ENCODE peak calls at places on chromosomes 6 and 20, in six cellular contexts. One of them, this sample, is unnamed.

GRCh38 chr20:61376541-61377231 is 124.6 kb downstream of the CDH4 start:
- DNase-seq in A549: no peak
- DNase-seq in suprapubic skin: no peak
- DNase-seq in GM12878: no peak
- DNase-seq in sigmoid colon: no peak
- DNase-seq in H1: no peak
- DNase-seq in this sample: no peak

GRCh38 chr20:47859255-47859654 is 74.0 kb upstream of the SULF2 start:
- DNase-seq in GM12878: no peak
- DNase-seq in sigmoid colon: no peak
- DNase-seq in A549: no peak
- DNase-seq in H1: no peak
- DNase-seq in suprapubic skin: no peak
- DNase-seq in this sample: no peak

GRCh38 chr6:154824076-154824475 is 90.9 kb downstream of the SCAF8 start:
- DNase-seq in GM12878: no peak
- DNase-seq in A549: no peak
- DNase-seq in sigmoid colon: no peak
- DNase-seq in suprapubic skin: no peak
- DNase-seq in H1: no peak
- DNase-seq in this sample: no peak

GRCh38 chr6:6365242-6365641 is 44.8 kb upstream of the F13A1 start:
- DNase-seq in H1: no peak
- DNase-seq in sigmoid colon: no peak
- DNase-seq in GM12878: no peak
- DNase-seq in suprapubic skin: no peak
- DNase-seq in A549: no peak
- DNase-seq in this sample: no peak

GRCh38 chr6:25655746-25656145 is 3.7 kb downstream of the SCGN start:
- DNase-seq in A549: no peak
- DNase-seq in suprapubic skin: no peak
- DNase-seq in sigmoid colon: no peak
- DNase-seq in H1: no peak
- DNase-seq in GM12878: no peak
- DNase-seq in this sample: no peak

GRCh38 chr6:72624557-72625160 is 2.8 kb downstream of the KCNQ5 start:
- DNase-seq in H1: no peak
- DNase-seq in A549: peak; percentile 28
- DNase-seq in GM12878: peak; percentile 70
- DNase-seq in suprapubic skin: no peak
- DNase-seq in sigmoid colon: no peak
- DNase-seq in this sample: no peak

GRCh38 chr6:68025764-68026163 is 609.3 kb upstream of the ADGRB3 start:
- DNase-seq in suprapubic skin: no peak
- DNase-seq in A549: no peak
- DNase-seq in GM12878: no peak
- DNase-seq in sigmoid colon: no peak
- DNase-seq in H1: no peak
- DNase-seq in this sample: no peak

GRCh38 chr6:141326426-141326825 is 806.3 kb upstream of the GJE1 start:
- DNase-seq in sigmoid colon: no peak
- DNase-seq in H1: no peak
- DNase-seq in A549: peak; percentile 34
- DNase-seq in suprapubic skin: peak; percentile 60
- DNase-seq in GM12878: no peak
- DNase-seq in this sample: no peak

GRCh38 chr6:105087571-105088211 is 92.1 kb downstream of the POPDC3 start:
- DNase-seq in sigmoid colon: no peak
- DNase-seq in A549: peak; percentile 8
- DNase-seq in GM12878: peak; percentile 17
- DNase-seq in H1: no peak
- DNase-seq in suprapubic skin: no peak
- DNase-seq in this sample: no peak

GRCh38 chr20:63641146-63641791 is 12.0 kb downstream of the STMN3 start:
- DNase-seq in H1: no peak
- DNase-seq in sigmoid colon: no peak
- DNase-seq in GM12878: no peak
- DNase-seq in A549: no peak
- DNase-seq in suprapubic skin: no peak
- DNase-seq in this sample: no peak

GRCh38 chr20:40600441-40601235 is 88.4 kb downstream of the MAFB start:
- DNase-seq in suprapubic skin: no peak
- DNase-seq in sigmoid colon: no peak
- DNase-seq in GM12878: no peak
- DNase-seq in A549: no peak
- DNase-seq in H1: no peak
- DNase-seq in this sample: no peak

GRCh38 chr6:157494132-157494705 is 113.2 kb downstream of the ZDHHC14 start:
- DNase-seq in A549: no peak
- DNase-seq in suprapubic skin: no peak
- DNase-seq in GM12878: no peak
- DNase-seq in H1: no peak
- DNase-seq in sigmoid colon: no peak
- DNase-seq in this sample: no peak

GRCh38 chr20:64065062-64065972 is 2.3 kb downstream of the TCEA2 start:
- DNase-seq in sigmoid colon: no peak
- DNase-seq in A549: no peak
- DNase-seq in suprapubic skin: no peak
- DNase-seq in H1: no peak
- DNase-seq in GM12878: no peak
- DNase-seq in this sample: no peak

GRCh38 chr6:42049116-42049809 is 1.1 kb upstream of the TAF8 start:
- DNase-seq in A549: no peak
- DNase-seq in GM12878: no peak
- DNase-seq in H1: no peak
- DNase-seq in sigmoid colon: peak; percentile 70
- DNase-seq in suprapubic skin: peak; percentile 77
- DNase-seq in this sample: peak; percentile 65

GRCh38 chr6:108312604-108313003 is 17.8 kb downstream of the AFG1L start:
- DNase-seq in suprapubic skin: no peak
- DNase-seq in H1: no peak
- DNase-seq in sigmoid colon: no peak
- DNase-seq in A549: no peak
- DNase-seq in GM12878: no peak
- DNase-seq in this sample: no peak

GRCh38 chr6:99345164-99345563 is 4.3 kb downstream of the FAXC start:
- DNase-seq in H1: no peak
- DNase-seq in sigmoid colon: no peak
- DNase-seq in A549: no peak
- DNase-seq in GM12878: no peak
- DNase-seq in suprapubic skin: no peak
- DNase-seq in this sample: no peak

GRCh38 chr20:13458860-13459451 is 179.8 kb downstream of the TASP1 start:
- DNase-seq in H1: no peak
- DNase-seq in A549: peak; percentile 41
- DNase-seq in suprapubic skin: no peak
- DNase-seq in sigmoid colon: no peak
- DNase-seq in GM12878: no peak
- DNase-seq in this sample: no peak

GRCh38 chr6:125357515-125358256 is 55.9 kb upstream of the HDDC2 start:
- DNase-seq in suprapubic skin: no peak
- DNase-seq in A549: no peak
- DNase-seq in sigmoid colon: no peak
- DNase-seq in H1: no peak
- DNase-seq in GM12878: no peak
- DNase-seq in this sample: no peak

GRCh38 chr20:2295886-2296544 is at the start of gene TGM3:
- DNase-seq in H1: no peak
- DNase-seq in GM12878: no peak
- DNase-seq in suprapubic skin: no peak
- DNase-seq in sigmoid colon: no peak
- DNase-seq in A549: no peak
- DNase-seq in this sample: no peak

GRCh38 chr6:137867685-137868509 is 838 bp downstream of the TNFAIP3 start:
- DNase-seq in suprapubic skin: peak; percentile 84
- DNase-seq in A549: no peak
- DNase-seq in GM12878: no peak
- DNase-seq in H1: peak; percentile 59
- DNase-seq in sigmoid colon: peak; percentile 77
- DNase-seq in this sample: peak; percentile 60

GRCh38 chr6:118580585-118581419 is 32.7 kb downstream of the PLN start:
- DNase-seq in suprapubic skin: peak; percentile 72
- DNase-seq in A549: peak; percentile 13
- DNase-seq in H1: no peak
- DNase-seq in GM12878: no peak
- DNase-seq in sigmoid colon: peak; percentile 66
- DNase-seq in this sample: peak; percentile 27

GRCh38 chr6:82711992-82712788 is 348.6 kb downstream of the TPBG start:
- DNase-seq in H1: no peak
- DNase-seq in A549: no peak
- DNase-seq in GM12878: no peak
- DNase-seq in sigmoid colon: no peak
- DNase-seq in suprapubic skin: no peak
- DNase-seq in this sample: no peak

GRCh38 chr6:82705579-82705978 is 342.0 kb downstream of the TPBG start:
- DNase-seq in sigmoid colon: no peak
- DNase-seq in GM12878: no peak
- DNase-seq in H1: no peak
- DNase-seq in suprapubic skin: no peak
- DNase-seq in A549: no peak
- DNase-seq in this sample: no peak

GRCh38 chr6:82712826-82713225 is 349.2 kb downstream of the TPBG start:
- DNase-seq in sigmoid colon: no peak
- DNase-seq in A549: no peak
- DNase-seq in suprapubic skin: no peak
- DNase-seq in H1: no peak
- DNase-seq in GM12878: no peak
- DNase-seq in this sample: no peak

GRCh38 chr6:82711105-82711829 is 347.6 kb downstream of the TPBG start:
- DNase-seq in GM12878: no peak
- DNase-seq in sigmoid colon: no peak
- DNase-seq in suprapubic skin: no peak
- DNase-seq in A549: no peak
- DNase-seq in H1: no peak
- DNase-seq in this sample: no peak
- TF ChIP-seq EP300 in GM12878: no peak
- TF ChIP-seq EP300 in sigmoid colon: no peak
- TF ChIP-seq EP300 in suprapubic skin: no peak
- TF ChIP-seq EP300 in A549: no peak
- TF ChIP-seq EP300 in H1: no peak
- TF ChIP-seq EP300 in this sample: no peak

DNA sequence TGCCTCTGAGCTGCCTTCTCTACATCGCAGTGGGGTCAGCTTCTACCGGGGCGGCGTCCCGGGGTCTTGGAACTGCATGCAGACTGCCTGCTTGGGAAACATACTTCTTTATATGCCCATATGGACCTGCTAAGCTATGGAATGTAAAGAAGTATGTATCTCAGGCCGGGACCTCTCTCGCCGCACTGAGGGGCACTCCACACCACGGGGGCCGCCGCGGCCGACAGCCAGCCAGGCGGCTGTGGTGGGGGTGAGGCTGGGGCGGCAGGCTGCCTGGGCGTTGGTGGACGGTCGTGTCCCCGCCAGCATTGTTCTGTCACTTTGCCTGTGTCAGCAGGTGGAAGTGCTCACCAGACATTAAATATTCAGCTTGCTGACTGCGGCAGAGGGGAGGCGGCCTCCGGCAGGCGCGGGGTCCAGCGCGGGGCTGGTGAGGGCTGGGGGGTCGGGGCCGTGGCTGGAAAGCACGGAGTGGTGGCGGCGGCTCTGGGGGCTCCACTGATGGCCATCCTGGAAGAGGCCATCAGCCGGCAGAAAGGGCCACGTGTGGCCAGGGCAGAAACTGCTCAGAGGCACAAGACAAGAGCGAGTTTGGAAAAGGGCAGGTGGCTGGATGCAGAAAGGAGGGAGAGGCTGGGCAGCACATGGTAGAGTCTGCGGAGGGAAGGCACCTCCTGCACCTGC is 78.6 kb upstream of the GATA5 start:
- DNase-seq in sigmoid colon: no peak
- DNase-seq in A549: no peak
- DNase-seq in suprapubic skin: no peak
- DNase-seq in H1: no peak
- DNase-seq in GM12878: no peak
- DNase-seq in this sample: no peak
- H3K4me1 ChIP-seq in sigmoid colon: peaks cover 89% of the 10 kb centered on the region
- H3K4me1 ChIP-seq in A549: peaks cover 23% of the 10 kb centered on the region
- H3K4me1 ChIP-seq in suprapubic skin: peaks cover 20% of the 10 kb centered on the region
- H3K4me1 ChIP-seq in H1: peaks cover 2% of the 10 kb centered on the region
- H3K4me1 ChIP-seq in GM12878: no peaks in the 10 kb centered on the region
- H3K4me1 ChIP-seq in this sample: no peaks in the 10 kb centered on the region

DNA sequence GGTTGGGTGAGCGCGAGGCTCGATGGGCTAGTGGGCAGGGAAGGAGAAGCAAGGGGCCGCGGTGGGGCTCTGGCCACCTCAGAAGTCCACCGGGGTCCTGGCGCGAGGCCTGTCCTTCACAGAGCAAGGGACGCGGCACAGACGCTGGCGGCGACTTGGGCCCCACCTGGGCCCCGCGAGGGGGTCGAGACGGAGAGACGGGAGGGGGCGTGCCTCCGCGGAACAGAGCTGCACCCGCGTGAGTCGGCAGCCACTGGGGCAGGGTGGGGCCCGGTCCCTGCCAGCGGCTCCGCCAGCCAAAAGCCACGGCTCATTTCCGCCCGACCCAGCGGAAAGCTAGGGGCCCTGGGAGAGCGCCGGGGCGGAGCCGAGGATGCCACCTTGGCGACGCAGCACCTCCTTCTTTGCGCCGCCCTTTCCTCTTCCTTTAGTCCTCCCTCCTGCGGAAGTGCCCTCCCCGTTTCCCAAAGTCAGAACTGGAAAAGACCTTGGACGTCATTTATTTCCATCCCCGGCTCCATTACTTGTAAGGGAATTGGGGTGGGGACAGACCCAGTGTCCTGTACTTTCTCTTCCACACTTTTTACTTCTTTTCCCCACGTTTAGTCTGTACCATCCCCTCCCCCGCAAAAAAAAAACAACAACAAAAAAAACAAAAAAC is at the start of gene CUL7:
- DNase-seq in A549: peak; percentile 95
- DNase-seq in suprapubic skin: peak; percentile 95
- DNase-seq in sigmoid colon: peak; percentile 95
- DNase-seq in GM12878: peak; percentile 73
- DNase-seq in H1: peak; percentile 88
- DNase-seq in this sample: peak; percentile 95
- TF ChIP-seq EP300 in A549: no peak
- TF ChIP-seq EP300 in suprapubic skin: no peak
- TF ChIP-seq EP300 in sigmoid colon: no peak
- TF ChIP-seq EP300 in GM12878: no peak
- TF ChIP-seq EP300 in H1: no peak
- TF ChIP-seq EP300 in this sample: no peak

GRCh38 chr20:31721408-31722332 is 998 bp downstream of the BCL2L1 start:
- DNase-seq in A549: no peak
- DNase-seq in suprapubic skin: no peak
- DNase-seq in GM12878: no peak
- DNase-seq in H1: no peak
- DNase-seq in sigmoid colon: no peak
- DNase-seq in this sample: no peak

GRCh38 chr20:31722388-31723281 is at the start of gene BCL2L1:
- DNase-seq in suprapubic skin: peak; percentile 93
- DNase-seq in sigmoid colon: peak; percentile 94
- DNase-seq in GM12878: no peak
- DNase-seq in H1: peak; percentile 80
- DNase-seq in A549: peak; percentile 71
- DNase-seq in this sample: peak; percentile 83

GRCh38 chr20:31718952-31719643 is 3.6 kb downstream of the BCL2L1 start:
- DNase-seq in H1: no peak
- DNase-seq in sigmoid colon: no peak
- DNase-seq in suprapubic skin: no peak
- DNase-seq in GM12878: no peak
- DNase-seq in A549: no peak
- DNase-seq in this sample: peak; percentile 1

GRCh38 chr20:31719644-31720485 is 2.8 kb downstream of the BCL2L1 start:
- DNase-seq in A549: peak; percentile 72
- DNase-seq in sigmoid colon: no peak
- DNase-seq in H1: no peak
- DNase-seq in GM12878: no peak
- DNase-seq in suprapubic skin: no peak
- DNase-seq in this sample: no peak

GRCh38 chr20:31720486-31721407 is 1.9 kb downstream of the BCL2L1 start:
- DNase-seq in H1: no peak
- DNase-seq in GM12878: no peak
- DNase-seq in sigmoid colon: no peak
- DNase-seq in suprapubic skin: no peak
- DNase-seq in A549: no peak
- DNase-seq in this sample: no peak
- H3K4me1 ChIP-seq in H1: peaks cover 17% of the 10 kb centered on the region
- H3K4me1 ChIP-seq in GM12878: peaks cover 29% of the 10 kb centered on the region
- H3K4me1 ChIP-seq in sigmoid colon: peaks cover 62% of the 10 kb centered on the region
- H3K4me1 ChIP-seq in suprapubic skin: peaks cover 69% of the 10 kb centered on the region
- H3K4me1 ChIP-seq in A549: peaks cover 38% of the 10 kb centered on the region
- H3K4me1 ChIP-seq in this sample: peaks cover 23% of the 10 kb centered on the region

This sample was measured in ovary.